ENCODE peak calls at places on chromosomes 11 and 22, in four cellular contexts. W is HCT116, H is psoas muscle, D is lower lobe of right lung. Y is an unnamed sample.

GRCh38 chr22:20159088-20159487 is 8.2 kb upstream of the CCDC188 start:
- DNase-seq in W (no peak), H (no peak), D (no peak), Y (peak; percentile 87)

GRCh38 chr11:124101722-124102121 is 13.5 kb upstream of the VWA5A start:
- DNase-seq in W (no peak), H (no peak), D (no peak), Y (no peak)

GRCh38 chr11:86551286-86551685 is 121.1 kb downstream of the ME3 start:
- DNase-seq in W (no peak), H (no peak), D (no peak), Y (no peak)

GRCh38 chr11:72578541-72578940 is 95.7 kb downstream of the PDE2A start:
- DNase-seq in W (no peak), H (no peak), D (no peak), Y (peak; percentile 21)

GRCh38 chr11:79331251-79331901 is 109.5 kb downstream of the TENM4 start:
- DNase-seq in W (no peak), H (no peak), D (no peak), Y (peak; percentile 55)

GRCh38 chr22:43173566-43173965 is 13.4 kb downstream of the TTLL12 start:
- DNase-seq in W (no peak), H (no peak), D (no peak), Y (no peak)

GRCh38 chr11:73838443-73839122 is 38.1 kb downstream of the COA4 start:
- DNase-seq in W (no peak), H (no peak), D (no peak), Y (peak; percentile 55)

GRCh38 chr22:19065298-19065859 is 56.8 kb downstream of the DGCR2 start:
- DNase-seq in W (no peak), H (no peak), D (peak; percentile 11), Y (no peak)

GRCh38 chr11:103792981-103793468 is 243.4 kb upstream of the DDI1 start:
- DNase-seq in W (no peak), H (no peak), D (no peak), Y (no peak)

GRCh38 chr11:72421351-72421750 is 13.0 kb downstream of the CLPB start:
- DNase-seq in W (no peak), H (no peak), D (no peak), Y (no peak)

GRCh38 chr11:30758012-30758411 is 171.9 kb upstream of the MPPED2 start:
- DNase-seq in W (no peak), H (no peak), D (no peak), Y (no peak)

GRCh38 chr22:17319541-17319940 is 49.7 kb upstream of the CECR2 start:
- DNase-seq in W (no peak), H (no peak), D (no peak), Y (no peak)

GRCh38 chr11:92443109-92443508 is 218.5 kb downstream of the FAT3 start:
- DNase-seq in W (no peak), H (no peak), D (no peak), Y (no peak)

GRCh38 chr11:93192163-93192562 is 5.6 kb downstream of the SLC36A4 start:
- DNase-seq in W (no peak), H (no peak), D (no peak), Y (peak; percentile 63)

GRCh38 chr11:71129624-71130023 is 122.8 kb downstream of the SHANK2 start:
- DNase-seq in W (no peak), H (no peak), D (no peak), Y (no peak)

GRCh38 chr22:49929553-49929979 is 11.1 kb downstream of the CRELD2 start:
- DNase-seq in W (no peak), H (peak; percentile 69), D (peak; percentile 80), Y (peak; percentile 90)

GRCh38 chr11:14422052-14422813 is 63.2 kb upstream of the RRAS2 start:
- DNase-seq in W (peak; percentile 45), H (peak; percentile 92), D (peak; percentile 76), Y (peak; percentile 96)

GRCh38 chr11:100816823-100817222 is 129.7 kb downstream of the ARHGAP42 start:
- DNase-seq in W (no peak), H (no peak), D (no peak), Y (no peak)

GRCh38 chr11:116190861-116191260 is 581.9 kb downstream of the BUD13 start:
- DNase-seq in W (no peak), H (no peak), D (no peak), Y (no peak)

GRCh38 chr11:101336155-101336554 is 206.5 kb upstream of the PGR start:
- DNase-seq in W (no peak), H (no peak), D (no peak), Y (no peak)

GRCh38 chr11:28679795-28680194 is 571.6 kb downstream of the METTL15 start:
- DNase-seq in W (no peak), H (no peak), D (no peak), Y (no peak)

GRCh38 chr22:48227341-48228018 is 1465.0 kb downstream of the TBC1D22A start:
- DNase-seq in W (no peak), H (no peak), D (no peak), Y (no peak)

GRCh38 chr11:30487200-30487898 is 98.8 kb downstream of the MPPED2 start:
- DNase-seq in W (no peak), H (peak; percentile 15), D (peak; percentile 45), Y (no peak)

DNA sequence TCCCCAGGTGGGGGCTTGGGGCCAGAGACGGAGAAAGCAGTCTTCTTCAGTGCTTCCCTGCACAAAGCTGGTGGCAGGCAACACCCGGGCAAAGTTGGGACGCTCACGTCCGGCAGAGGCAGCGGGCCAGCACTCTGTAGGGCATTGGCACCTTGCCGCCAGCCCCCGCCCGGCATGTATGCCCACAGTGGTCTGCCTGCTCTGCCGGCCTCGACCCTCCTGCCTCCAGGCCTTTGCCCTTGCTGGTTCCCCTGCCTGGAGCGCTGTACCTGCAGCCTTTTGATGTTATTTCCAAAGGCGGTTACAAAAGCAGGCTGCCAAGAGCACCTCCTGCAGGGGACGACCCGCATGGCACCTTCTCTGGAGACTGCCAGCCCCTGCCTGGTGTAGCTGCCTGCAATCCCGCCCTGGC is 56.5 kb upstream of the SHISAL1 start:
- DNase-seq in W (no peak), H (no peak), D (peak; percentile 35), Y (peak; percentile 94)
- TF ChIP-seq CTCF in W (no peak), H (no peak), D (no peak), Y (peak; percentile 76)

GRCh38 chr11:128718064-128718463 is 24.2 kb downstream of the FLI1 start:
- DNase-seq in W (no peak), H (no peak), D (no peak), Y (no peak)

GRCh38 chr11:128716231-128716630 is 22.4 kb downstream of the FLI1 start:
- DNase-seq in W (no peak), H (no peak), D (no peak), Y (no peak)

GRCh38 chr11:128716661-128717210 is 22.9 kb downstream of the FLI1 start:
- DNase-seq in W (no peak), H (no peak), D (no peak), Y (no peak)

GRCh38 chr11:128715691-128716153 is 21.9 kb downstream of the FLI1 start:
- DNase-seq in W (no peak), H (no peak), D (no peak), Y (no peak)

DNA sequence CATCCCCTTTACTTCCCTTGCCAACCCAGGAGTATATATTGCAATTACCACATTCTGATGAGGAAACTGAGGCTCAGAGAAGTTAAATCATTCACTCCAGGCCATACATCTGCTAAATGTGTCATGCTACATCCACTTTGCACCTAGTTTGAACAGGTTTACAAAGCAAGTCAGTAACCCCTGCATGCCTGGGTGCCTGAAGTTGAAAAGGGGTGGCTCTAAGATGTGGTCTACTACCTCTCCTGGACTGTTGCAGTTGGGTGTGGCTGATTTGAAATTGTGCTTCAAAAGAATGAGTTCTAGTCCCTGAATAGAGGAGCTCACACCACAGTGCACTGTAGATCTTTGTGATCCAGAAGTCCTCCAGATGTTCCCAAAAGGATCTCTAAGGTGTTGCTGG is 23.7 kb downstream of the FLI1 start:
- DNase-seq in W (no peak), H (no peak), D (no peak), Y (no peak)
- H3K4me1 ChIP-seq in W (no peaks in the 10 kb centered on the region), H (peaks cover 24% of the 10 kb centered on the region), D (peaks cover 94% of the 10 kb centered on the region), Y (peaks cover 3% of the 10 kb centered on the region)

GRCh38 chr11:120649316-120649715 is 137.8 kb downstream of the GRIK4 start:
- DNase-seq in W (no peak), H (no peak), D (no peak), Y (no peak)
- H3K27me3 ChIP-seq in W (peaks cover 26% of the 10 kb centered on the region), H (peaks cover 10% of the 10 kb centered on the region), D (no peaks in the 10 kb centered on the region), Y (peaks cover 82% of the 10 kb centered on the region)

DNA sequence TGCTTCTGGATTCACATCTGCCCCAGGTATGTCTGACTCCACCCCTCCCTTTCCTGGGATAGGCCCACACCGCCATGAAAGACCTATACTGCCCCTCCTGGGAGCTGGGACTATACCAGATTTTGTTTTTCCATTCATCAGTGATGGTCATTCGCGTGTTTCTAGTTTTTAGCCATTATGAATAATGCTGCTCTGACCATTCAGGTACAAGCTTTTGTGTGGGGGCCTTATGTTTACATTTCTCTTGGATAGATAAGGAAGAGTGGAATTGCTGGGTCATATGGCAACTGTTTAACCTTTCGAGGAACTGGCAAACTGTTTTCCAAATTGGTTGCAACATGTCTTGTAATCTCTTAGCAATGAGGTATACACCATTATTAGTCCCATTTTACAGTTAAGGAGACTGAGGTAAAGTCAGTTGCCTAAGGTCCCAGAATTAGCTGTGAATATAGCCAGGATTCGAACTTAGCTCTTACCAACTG is 1.2 kb upstream of the TBC1D10A start:
- DNase-seq in W (peak; percentile 27), H (no peak), D (no peak), Y (peak; percentile 77)
- TF ChIP-seq CTCF in W (peak; percentile 66), H (no peak), D (no peak), Y (peak; percentile 66)

GRCh38 chr11:16744128-16744725 is 5.8 kb downstream of the C11orf58 start:
- DNase-seq in W (no peak), H (no peak), D (no peak), Y (no peak)
- H3K4me1 ChIP-seq in W (peaks cover 5% of the 10 kb centered on the region), H (peaks cover 79% of the 10 kb centered on the region), D (peaks cover 58% of the 10 kb centered on the region), Y (peaks cover 5% of the 10 kb centered on the region)

GRCh38 chr11:128687321-128687720 is 6.6 kb upstream of the FLI1 start:
- DNase-seq in W (no peak), H (peak; percentile 42), D (peak; percentile 75), Y (peak; percentile 87)
- H3K27me3 ChIP-seq in W (peaks cover 21% of the 10 kb centered on the region), H (peaks cover 82% of the 10 kb centered on the region), D (peaks cover 54% of the 10 kb centered on the region), Y (peaks cover 100% of the 10 kb centered on the region)

GRCh38 chr11:17498475-17498874 is 21.8 kb upstream of the ABCC8 start:
- DNase-seq in W (no peak), H (no peak), D (no peak), Y (peak; percentile 81)
- TF ChIP-seq CTCF in W (no peak), H (peak; percentile 13), D (no peak), Y (peak; percentile 68)

DNA sequence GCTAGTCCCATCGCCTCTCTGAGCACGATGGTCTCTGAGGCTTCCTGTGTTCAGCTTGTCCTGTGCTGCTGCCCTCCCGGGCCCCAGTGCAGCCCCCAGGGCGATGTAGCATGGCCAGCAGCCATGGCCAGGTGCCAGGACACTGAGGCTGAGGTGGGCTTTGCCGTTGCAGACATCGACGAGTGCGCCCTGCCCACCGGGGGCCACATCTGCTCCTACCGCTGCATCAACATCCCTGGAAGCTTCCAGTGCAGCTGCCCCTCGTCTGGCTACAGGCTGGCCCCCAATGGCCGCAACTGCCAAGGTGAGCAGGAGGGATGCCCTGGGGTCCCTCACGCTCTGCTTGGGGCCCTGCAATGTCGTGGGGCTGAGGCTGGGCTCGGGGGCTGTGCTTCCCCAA is 45.8 kb downstream of the FBLN1 start:
- DNase-seq in W (no peak), H (no peak), D (no peak), Y (no peak)
- H3K4me1 ChIP-seq in W (peaks cover 9% of the 10 kb centered on the region), H (peaks cover 3% of the 10 kb centered on the region), D (peaks cover 52% of the 10 kb centered on the region), Y (no peaks in the 10 kb centered on the region)